ENCODE peak calls at places on chromosomes 7 and 10, in six cellular contexts. A is fibroblast of lung, V is AG04450, O is transverse colon, R is PC-3, N is GM23248. M is an unnamed sample. For H3K27me3, the result is how much of the 10 kb centered on the place peaks cover.

GRCh38 chr10:30788307-30788706 is 158.8 kb upstream of the LYZL2 start:
- DNase-seq in R (peak), V (no peak), O (no peak), N (peak), A (peak), M (no peak)

GRCh38 chr10:21002097-21002878 is 105.2 kb upstream of the NEBL start:
- DNase-seq in N (no peak), O (no peak), R (peak), V (no peak), A (peak), M (no peak)

GRCh38 chr7:120110169-120110568 is 162.8 kb upstream of the KCND2 start:
- DNase-seq in A (no peak), R (peak), N (no peak), O (no peak), V (no peak), M (no peak)

GRCh38 chr7:41134873-41135250 is 568.0 kb downstream of the INHBA start:
- DNase-seq in V (no peak), R (no peak), O (no peak), N (peak), A (no peak), M (no peak)

GRCh38 chr7:80294321-80294720 is 159.7 kb downstream of the GNAI1 start:
- DNase-seq in O (no peak), A (peak), V (no peak), R (no peak), N (peak), M (no peak)

GRCh38 chr10:51090190-51090589 is 15.9 kb downstream of the PRKG1 start:
- DNase-seq in V (no peak), O (no peak), A (peak), R (peak), N (no peak), M (no peak)

GRCh38 chr7:148474421-148474820 is 116.1 kb upstream of the C7orf33 start:
- DNase-seq in N (no peak), R (no peak), A (no peak), O (no peak), V (no peak), M (no peak)

GRCh38 chr10:77264107-77264506 is 373.5 kb downstream of the KCNMA1 start:
- DNase-seq in V (no peak), A (no peak), N (no peak), R (peak), O (no peak), M (peak)

GRCh38 chr10:72334832-72335393 is 19.8 kb downstream of the DNAJB12 start:
- DNase-seq in R (no peak), V (no peak), N (no peak), O (peak), A (peak), M (peak)

GRCh38 chr10:4267084-4267774 is 482.2 kb upstream of the KLF6 start:
- DNase-seq in V (no peak), O (peak), R (no peak), N (no peak), A (peak), M (no peak)

GRCh38 chr7:98616381-98617050 is 569 bp upstream of the NPTX2 start:
- DNase-seq in O (no peak), V (no peak), A (no peak), R (no peak), N (no peak), M (no peak)

GRCh38 chr10:62022830-62023229 is 121.3 kb downstream of the ARID5B start:
- DNase-seq in R (no peak), N (no peak), O (no peak), A (no peak), V (no peak), M (no peak)

GRCh38 chr10:1369665-1370064 is 313.5 kb downstream of the WDR37 start:
- DNase-seq in O (no peak), R (no peak), A (no peak), V (no peak), N (no peak), M (no peak)

GRCh38 chr7:106206826-106207541 is 77.8 kb downstream of the NAMPT start:
- DNase-seq in V (no peak), A (no peak), O (no peak), N (no peak), R (no peak), M (no peak)

GRCh38 chr7:116683786-116684185 is 11.8 kb downstream of the MET start:
- DNase-seq in R (no peak), N (no peak), V (no peak), A (no peak), O (no peak), M (no peak)

GRCh38 chr7:102230593-102230992 is 56.1 kb upstream of the SH2B2 start:
- DNase-seq in A (peak), N (peak), V (no peak), O (no peak), R (no peak), M (no peak)

GRCh38 chr7:105638324-105638723 is 57.0 kb upstream of the EFCAB10 start:
- DNase-seq in A (no peak), O (no peak), N (no peak), R (no peak), V (no peak), M (no peak)

GRCh38 chr7:50531401-50531906 is 33.8 kb downstream of the DDC start:
- DNase-seq in O (no peak), N (peak), A (no peak), R (peak), V (no peak), M (no peak)

GRCh38 chr7:70884446-70884764 is 247.5 kb upstream of the GALNT17 start:
- DNase-seq in N (no peak), O (no peak), A (no peak), R (no peak), V (no peak), M (no peak)

GRCh38 chr7:46162582-46162981 is 241.5 kb upstream of the IGFBP3 start:
- DNase-seq in R (no peak), V (no peak), O (no peak), N (peak), A (no peak), M (no peak)

GRCh38 chr10:6530211-6530840 is 49.8 kb downstream of the PRKCQ start:
- DNase-seq in A (no peak), N (no peak), V (no peak), R (no peak), O (peak), M (peak)

GRCh38 chr7:75968561-75969001 is 25.8 kb downstream of the TMEM120A start:
- DNase-seq in V (no peak), N (no peak), R (no peak), A (no peak), O (no peak), M (no peak)

GRCh38 chr7:45617166-45617565 is 43.0 kb downstream of the ADCY1 start:
- DNase-seq in O (no peak), A (no peak), R (no peak), V (no peak), N (no peak), M (no peak)

GRCh38 chr7:39228946-39229345 is 251.2 kb downstream of the POU6F2 start:
- DNase-seq in R (peak), O (no peak), N (peak), V (no peak), A (no peak), M (no peak)

GRCh38 chr7:69800495-69800894 is 202.2 kb downstream of the AUTS2 start:
- DNase-seq in A (peak), R (no peak), N (peak), V (no peak), O (no peak), M (no peak)

GRCh38 chr7:44618754-44619153 is 12.3 kb downstream of the OGDH start:
- DNase-seq in R (peak), O (no peak), N (no peak), V (no peak), A (no peak), M (no peak)

GRCh38 chr7:90402785-90403173 is 482 bp upstream of the CLDN12 start:
- DNase-seq in V (no peak), N (no peak), A (no peak), O (no peak), R (no peak), M (no peak)

GRCh38 chr10:132506711-132507466 is 30.7 kb upstream of the INPP5A start:
- DNase-seq in V (no peak), R (peak), A (peak), N (peak), O (no peak), M (no peak)

DNA sequence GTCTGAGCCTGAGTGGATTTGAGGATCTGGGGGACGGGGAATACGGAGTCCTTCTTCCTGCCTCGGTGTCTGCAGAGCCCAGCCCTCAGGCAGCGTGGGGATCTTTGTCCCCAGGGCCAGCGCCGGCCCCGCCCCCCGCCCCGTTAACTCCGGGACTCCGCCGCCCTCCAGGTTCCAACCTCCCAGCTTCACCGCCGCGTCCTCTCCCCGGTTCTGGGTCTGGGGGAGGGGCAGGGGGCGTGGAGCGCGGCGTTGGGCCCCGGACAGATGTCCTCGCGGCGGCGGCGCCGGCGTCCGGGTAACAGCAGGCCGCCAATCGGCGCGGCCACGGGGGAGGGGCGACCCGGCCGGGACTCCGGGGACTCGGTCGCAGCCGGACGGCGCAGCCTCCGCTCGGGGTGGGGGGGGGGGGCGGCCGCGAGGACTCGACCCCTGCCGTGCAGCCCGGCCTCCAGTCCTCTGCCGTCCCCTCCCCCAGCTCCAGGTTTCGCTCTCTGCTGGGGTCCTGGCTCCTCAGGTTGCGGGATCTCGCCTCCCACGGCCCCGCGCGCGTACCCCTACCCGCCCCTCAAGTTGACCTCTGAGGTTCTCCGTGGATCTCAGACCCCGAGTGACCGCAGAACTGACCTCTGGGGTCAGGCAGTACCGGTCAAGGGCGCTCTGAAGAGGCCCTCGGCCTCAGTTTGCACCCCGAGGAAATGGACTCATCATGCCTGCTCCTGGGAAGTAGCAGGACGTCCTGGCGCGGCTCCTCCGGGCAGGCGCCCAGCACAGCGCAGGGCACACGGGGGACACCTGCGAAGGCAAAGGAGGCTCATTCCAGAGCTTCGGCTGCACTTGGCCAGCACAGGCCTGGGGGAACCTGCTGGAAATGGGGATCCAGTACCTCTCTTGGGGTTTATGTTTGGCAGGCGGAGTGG is 2.3 kb upstream of the ELFN1 start:
- DNase-seq in R (no peak), A (no peak), V (no peak), O (no peak), N (no peak), M (peak)
- H3K4me3 ChIP-seq in R (peak), A (no peak), V (no peak), O (peak), N (peak), M (no peak)

DNA sequence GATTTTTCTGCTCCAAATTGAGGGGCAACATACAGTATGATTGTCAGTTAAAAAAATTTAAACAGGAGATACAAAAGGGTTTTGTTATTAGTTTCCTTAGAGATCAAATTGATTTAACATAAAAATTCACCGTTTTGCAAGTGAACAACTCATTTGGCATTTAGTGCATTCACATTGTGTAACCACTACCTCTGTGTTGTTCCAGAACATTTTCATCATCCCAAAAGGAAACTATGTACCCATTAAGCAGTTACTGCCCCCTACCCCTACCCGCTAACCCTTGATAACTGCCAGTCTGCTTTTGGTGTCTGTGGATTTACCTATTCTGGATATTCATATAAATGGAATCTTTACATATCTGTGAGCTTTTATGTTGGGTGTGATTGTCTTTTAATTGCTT is 3.1 kb downstream of the ZRANB1 start:
- DNase-seq in R (no peak), V (no peak), O (no peak), A (peak), N (peak), M (no peak)
- H3K27ac ChIP-seq in R (no peak), V (peak), O (peak), A (peak), N (peak), M (no peak)

GRCh38 chr10:99730026-99730425 is 1.9 kb downstream of the COX15 start:
- DNase-seq in O (no peak), V (no peak), N (peak), R (no peak), A (no peak), M (no peak)
- H3K27me3 ChIP-seq in O (under half), V (under half), N (under half), R (under half), A (under half), M (under half)

GRCh38 chr7:122525355-122525754 is 173.6 kb downstream of the RNF133 start:
- DNase-seq in N (no peak), V (no peak), O (no peak), R (no peak), A (no peak), M (no peak)
- H3K4me3 ChIP-seq in N (no peak), V (no peak), O (no peak), R (no peak), A (no peak), M (no peak)

GRCh38 chr10:129141492-129141891 is 325.5 kb upstream of the MGMT start:
- DNase-seq in A (no peak), V (no peak), N (no peak), O (no peak), R (no peak), M (no peak)
- H3K27ac ChIP-seq in A (no peak), V (no peak), N (no peak), O (no peak), R (no peak), M (no peak)

GRCh38 chr7:4727914-4728705 is 46.0 kb downstream of the FOXK1 start:
- DNase-seq in V (no peak), N (no peak), R (no peak), O (no peak), A (no peak), M (no peak)
- H3K27me3 ChIP-seq in V (under half), N (under half), R (under half), O (under half), A (under half), M (under half)

GRCh38 chr7:26208040-26208439 is 6.5 kb downstream of the CBX3 start:
- DNase-seq in N (no peak), R (no peak), O (no peak), V (no peak), A (no peak), M (no peak)
- H3K4me3 ChIP-seq in N (no peak), R (no peak), O (no peak), V (no peak), A (no peak), M (no peak)

GRCh38 chr7:87312215-87312865 is 33.1 kb upstream of the CROT start:
- DNase-seq in V (peak), R (peak), O (peak), N (peak), A (peak), M (peak)

GRCh38 chr7:87318741-87319140 is 26.7 kb upstream of the CROT start:
- DNase-seq in A (no peak), V (no peak), R (no peak), N (no peak), O (no peak), M (no peak)

GRCh38 chr7:87316846-87317545 is 28.5 kb upstream of the CROT start:
- DNase-seq in N (peak), A (peak), R (peak), V (peak), O (no peak), M (no peak)

GRCh38 chr7:87317691-87318245 is 27.7 kb upstream of the CROT start:
- DNase-seq in A (no peak), V (no peak), N (no peak), O (no peak), R (no peak), M (no peak)

DNA sequence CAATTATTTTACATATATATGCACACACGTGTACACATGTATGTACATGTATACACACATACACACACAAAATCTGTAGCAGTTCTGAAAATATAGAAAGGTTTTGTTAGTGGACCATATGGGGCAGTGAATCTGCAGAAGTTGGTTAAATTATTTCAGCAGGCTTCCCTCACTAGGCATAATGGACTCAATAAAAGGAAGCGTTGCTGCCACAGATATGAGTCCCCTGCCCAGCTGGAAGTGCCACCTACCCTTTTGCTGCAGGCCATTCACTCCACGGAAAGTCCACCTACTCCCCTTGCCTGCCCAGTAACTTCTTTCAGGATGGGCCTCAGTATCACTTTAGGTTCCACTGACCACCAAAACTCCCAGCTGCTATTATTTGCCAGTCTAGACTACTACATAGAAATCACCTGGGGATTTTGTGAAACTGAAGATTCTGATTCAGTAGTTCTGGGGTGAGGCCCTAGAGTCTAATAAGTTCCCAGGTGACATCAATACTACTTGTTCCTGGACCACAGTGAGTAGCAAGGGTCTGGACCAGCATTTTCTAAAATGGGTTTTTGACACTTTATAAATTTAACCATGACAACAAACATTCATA is 29.3 kb upstream of the CROT start:
- DNase-seq in O (no peak), N (no peak), V (no peak), A (no peak), R (no peak), M (no peak)
- H3K27ac ChIP-seq in O (no peak), N (no peak), V (peak), A (no peak), R (peak), M (no peak)

DNA sequence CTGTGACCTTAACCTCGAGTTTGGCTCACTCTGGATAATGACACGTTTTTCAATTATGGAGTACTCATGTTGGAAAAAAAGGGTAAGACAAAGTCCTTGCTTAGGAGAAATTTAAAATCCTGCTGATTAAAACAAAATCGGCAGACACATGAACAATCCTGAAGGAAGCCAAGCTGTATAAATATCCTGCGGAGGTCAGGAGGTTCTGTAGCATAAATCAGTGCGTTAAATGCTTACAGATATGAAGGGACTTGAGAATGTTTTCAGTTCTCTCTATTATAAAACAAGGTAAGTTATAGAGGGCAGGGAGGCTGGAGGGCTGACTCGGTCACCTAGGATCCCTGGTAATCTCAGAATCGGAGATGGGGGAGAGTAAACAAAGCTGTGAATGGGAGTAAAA is 377.2 kb downstream of the PHTF2 start:
- DNase-seq in A (no peak), O (no peak), V (no peak), N (no peak), R (no peak), M (no peak)
- H3K27me3 ChIP-seq in A (under half), O (under half), V (under half), N (under half), R (half or more), M (under half)

GRCh38 chr10:104349623-104350142 is 4.0 kb upstream of the CFAP58 start:
- DNase-seq in N (peak), R (peak), O (peak), V (no peak), A (peak), M (no peak)
- H3K4me3 ChIP-seq in N (no peak), R (peak), O (peak), V (peak), A (no peak), M (no peak)

M was measured in CD8-positive, alpha-beta memory T cell.